ENCODE peak calls at places on chromosomes 13 and 19, in six cellular contexts. One of them, this sample, is unnamed.

GRCh38 chr13:83882626-83882959 is 319 bp upstream of the SLITRK1 start:
- DNase-seq in CD8-positive, alpha-beta T cell: no peak
- DNase-seq in sigmoid colon: no peak
- DNase-seq in adrenal gland: no peak
- DNase-seq in uterus: no peak
- DNase-seq in colonic mucosa: no peak
- DNase-seq in this sample: no peak

GRCh38 chr19:55700813-55701212 is 25.8 kb downstream of the EPN1 start:
- DNase-seq in CD8-positive, alpha-beta T cell: no peak
- DNase-seq in uterus: no peak
- DNase-seq in sigmoid colon: no peak
- DNase-seq in adrenal gland: peak; percentile 41
- DNase-seq in colonic mucosa: no peak
- DNase-seq in this sample: no peak

GRCh38 chr13:41644742-41645141 is 187.4 kb downstream of the RGCC start:
- DNase-seq in colonic mucosa: no peak
- DNase-seq in uterus: no peak
- DNase-seq in CD8-positive, alpha-beta T cell: no peak
- DNase-seq in sigmoid colon: no peak
- DNase-seq in adrenal gland: no peak
- DNase-seq in this sample: no peak

GRCh38 chr13:113860579-113861432 is 3.1 kb downstream of the GAS6 start:
- DNase-seq in sigmoid colon: no peak
- DNase-seq in uterus: peak; percentile 60
- DNase-seq in adrenal gland: peak; percentile 48
- DNase-seq in colonic mucosa: peak; percentile 90
- DNase-seq in CD8-positive, alpha-beta T cell: no peak
- DNase-seq in this sample: peak; percentile 94

GRCh38 chr13:43195551-43195950 is 172.2 kb downstream of the DNAJC15 start:
- DNase-seq in sigmoid colon: no peak
- DNase-seq in adrenal gland: no peak
- DNase-seq in colonic mucosa: no peak
- DNase-seq in uterus: no peak
- DNase-seq in CD8-positive, alpha-beta T cell: no peak
- DNase-seq in this sample: no peak

GRCh38 chr13:20526664-20527063 is 1.0 kb upstream of the CRYL1 start:
- DNase-seq in uterus: no peak
- DNase-seq in adrenal gland: peak; percentile 52
- DNase-seq in colonic mucosa: no peak
- DNase-seq in CD8-positive, alpha-beta T cell: no peak
- DNase-seq in sigmoid colon: no peak
- DNase-seq in this sample: no peak

GRCh38 chr13:97212540-97213146 is 9.5 kb upstream of the MBNL2 start:
- DNase-seq in uterus: no peak
- DNase-seq in colonic mucosa: peak; percentile 49
- DNase-seq in CD8-positive, alpha-beta T cell: no peak
- DNase-seq in adrenal gland: no peak
- DNase-seq in sigmoid colon: no peak
- DNase-seq in this sample: peak; percentile 67

GRCh38 chr13:59479629-59480028 is 684.1 kb downstream of the DIAPH3 start:
- DNase-seq in colonic mucosa: no peak
- DNase-seq in sigmoid colon: no peak
- DNase-seq in uterus: no peak
- DNase-seq in CD8-positive, alpha-beta T cell: no peak
- DNase-seq in adrenal gland: no peak
- DNase-seq in this sample: peak; percentile 86

GRCh38 chr13:20336761-20337160 is 104.6 kb upstream of the GJB6 start:
- DNase-seq in sigmoid colon: no peak
- DNase-seq in adrenal gland: no peak
- DNase-seq in uterus: no peak
- DNase-seq in CD8-positive, alpha-beta T cell: no peak
- DNase-seq in colonic mucosa: no peak
- DNase-seq in this sample: peak; percentile 28

GRCh38 chr19:2138061-2138728 is 13.2 kb downstream of the AP3D1 start:
- DNase-seq in uterus: no peak
- DNase-seq in sigmoid colon: no peak
- DNase-seq in colonic mucosa: no peak
- DNase-seq in adrenal gland: no peak
- DNase-seq in CD8-positive, alpha-beta T cell: no peak
- DNase-seq in this sample: no peak

GRCh38 chr19:3556978-3557460 is 367 bp downstream of the MFSD12 start:
- DNase-seq in CD8-positive, alpha-beta T cell: peak; percentile 74
- DNase-seq in sigmoid colon: peak; percentile 71
- DNase-seq in colonic mucosa: peak; percentile 55
- DNase-seq in adrenal gland: no peak
- DNase-seq in uterus: no peak
- DNase-seq in this sample: peak; percentile 74

GRCh38 chr19:19026299-19026971 is 6.9 kb downstream of the SUGP2 start:
- DNase-seq in colonic mucosa: no peak
- DNase-seq in uterus: no peak
- DNase-seq in CD8-positive, alpha-beta T cell: no peak
- DNase-seq in sigmoid colon: no peak
- DNase-seq in adrenal gland: no peak
- DNase-seq in this sample: peak; percentile 65

GRCh38 chr13:79725841-79726240 is 244.9 kb downstream of the NDFIP2 start:
- DNase-seq in CD8-positive, alpha-beta T cell: no peak
- DNase-seq in colonic mucosa: no peak
- DNase-seq in sigmoid colon: no peak
- DNase-seq in adrenal gland: no peak
- DNase-seq in uterus: no peak
- DNase-seq in this sample: no peak

GRCh38 chr19:33472696-33473624 is 48.6 kb downstream of the PEPD start:
- DNase-seq in sigmoid colon: no peak
- DNase-seq in adrenal gland: peak; percentile 60
- DNase-seq in CD8-positive, alpha-beta T cell: no peak
- DNase-seq in uterus: peak; percentile 23
- DNase-seq in colonic mucosa: no peak
- DNase-seq in this sample: peak; percentile 40

GRCh38 chr19:5968431-5969373 is 9.2 kb downstream of the RANBP3 start:
- DNase-seq in sigmoid colon: peak; percentile 60
- DNase-seq in colonic mucosa: no peak
- DNase-seq in adrenal gland: peak; percentile 86
- DNase-seq in CD8-positive, alpha-beta T cell: no peak
- DNase-seq in uterus: no peak
- DNase-seq in this sample: peak; percentile 65

GRCh38 chr13:79246575-79246949 is 159.5 kb downstream of the RBM26 start:
- DNase-seq in uterus: no peak
- DNase-seq in colonic mucosa: no peak
- DNase-seq in CD8-positive, alpha-beta T cell: no peak
- DNase-seq in adrenal gland: no peak
- DNase-seq in sigmoid colon: no peak
- DNase-seq in this sample: no peak

GRCh38 chr19:44576843-44577565 is 36.4 kb upstream of the IGSF23 start:
- DNase-seq in sigmoid colon: no peak
- DNase-seq in colonic mucosa: peak; percentile 59
- DNase-seq in CD8-positive, alpha-beta T cell: no peak
- DNase-seq in uterus: no peak
- DNase-seq in adrenal gland: peak; percentile 54
- DNase-seq in this sample: peak; percentile 80

GRCh38 chr13:80036845-80037504 is 304.0 kb downstream of the SPRY2 start:
- DNase-seq in uterus: no peak
- DNase-seq in sigmoid colon: no peak
- DNase-seq in adrenal gland: no peak
- DNase-seq in colonic mucosa: no peak
- DNase-seq in CD8-positive, alpha-beta T cell: no peak
- DNase-seq in this sample: no peak

GRCh38 chr13:107441279-107441678 is 774.1 kb downstream of the LIG4 start:
- DNase-seq in sigmoid colon: no peak
- DNase-seq in adrenal gland: no peak
- DNase-seq in uterus: no peak
- DNase-seq in colonic mucosa: no peak
- DNase-seq in CD8-positive, alpha-beta T cell: no peak
- DNase-seq in this sample: no peak

GRCh38 chr19:18093439-18094161 is 4.0 kb upstream of the MAST3 start:
- DNase-seq in CD8-positive, alpha-beta T cell: no peak
- DNase-seq in sigmoid colon: no peak
- DNase-seq in adrenal gland: no peak
- DNase-seq in colonic mucosa: no peak
- DNase-seq in uterus: no peak
- DNase-seq in this sample: peak; percentile 77

GRCh38 chr19:38562096-38562495 is 55.7 kb downstream of the MAP4K1 start:
- DNase-seq in colonic mucosa: no peak
- DNase-seq in sigmoid colon: no peak
- DNase-seq in CD8-positive, alpha-beta T cell: no peak
- DNase-seq in uterus: no peak
- DNase-seq in adrenal gland: no peak
- DNase-seq in this sample: no peak

GRCh38 chr19:9720541-9720940 is 45.6 kb upstream of the ZNF562 start:
- DNase-seq in uterus: no peak
- DNase-seq in sigmoid colon: no peak
- DNase-seq in colonic mucosa: no peak
- DNase-seq in CD8-positive, alpha-beta T cell: no peak
- DNase-seq in adrenal gland: no peak
- DNase-seq in this sample: no peak

GRCh38 chr13:71525004-71525403 is 342.0 kb downstream of the DACH1 start:
- DNase-seq in sigmoid colon: no peak
- DNase-seq in uterus: no peak
- DNase-seq in CD8-positive, alpha-beta T cell: no peak
- DNase-seq in adrenal gland: no peak
- DNase-seq in colonic mucosa: no peak
- DNase-seq in this sample: no peak

GRCh38 chr19:40519352-40520322 is 52.8 kb downstream of the SPTBN4 start:
- DNase-seq in colonic mucosa: peak; percentile 27
- DNase-seq in adrenal gland: no peak
- DNase-seq in CD8-positive, alpha-beta T cell: no peak
- DNase-seq in uterus: no peak
- DNase-seq in sigmoid colon: no peak
- DNase-seq in this sample: peak; percentile 81

GRCh38 chr13:94056362-94056990 is 423.0 kb downstream of the DCT start:
- DNase-seq in sigmoid colon: no peak
- DNase-seq in adrenal gland: no peak
- DNase-seq in CD8-positive, alpha-beta T cell: no peak
- DNase-seq in colonic mucosa: no peak
- DNase-seq in uterus: no peak
- DNase-seq in this sample: no peak

GRCh38 chr13:83829800-83830199 is 52.5 kb downstream of the SLITRK1 start:
- DNase-seq in colonic mucosa: no peak
- DNase-seq in sigmoid colon: no peak
- DNase-seq in CD8-positive, alpha-beta T cell: no peak
- DNase-seq in uterus: no peak
- DNase-seq in adrenal gland: no peak
- DNase-seq in this sample: no peak

GRCh38 chr13:51271008-51271407 is 48.8 kb downstream of the FAM124A start:
- DNase-seq in uterus: no peak
- DNase-seq in adrenal gland: no peak
- DNase-seq in CD8-positive, alpha-beta T cell: no peak
- DNase-seq in sigmoid colon: no peak
- DNase-seq in colonic mucosa: no peak
- DNase-seq in this sample: peak; percentile 14

DNA sequence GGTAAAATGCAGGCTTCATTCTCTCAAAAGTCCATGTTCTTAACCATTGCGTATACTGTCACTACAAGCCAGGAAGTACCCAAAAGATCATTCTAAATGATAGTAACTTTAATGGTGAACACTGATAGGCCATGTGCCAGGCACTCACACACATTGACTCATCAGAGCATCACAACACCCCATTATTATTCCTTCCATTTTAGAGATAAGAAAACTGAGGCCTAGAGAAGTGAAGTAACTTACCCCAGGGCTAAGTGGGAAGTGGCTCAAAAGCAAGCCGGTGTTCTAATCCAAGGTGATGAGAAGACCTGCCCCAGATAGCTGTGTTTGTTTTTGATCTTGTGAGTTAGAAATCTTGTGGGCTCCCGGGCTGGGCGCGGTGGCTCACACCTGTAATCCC is 1.4 kb upstream of the PHLDB3 start:
- DNase-seq in colonic mucosa: no peak
- DNase-seq in adrenal gland: no peak
- DNase-seq in uterus: no peak
- DNase-seq in CD8-positive, alpha-beta T cell: no peak
- DNase-seq in sigmoid colon: no peak
- DNase-seq in this sample: no peak
- H3K27ac ChIP-seq in colonic mucosa: no peak overlapping the region
- H3K27ac ChIP-seq in adrenal gland: no peak overlapping the region
- H3K27ac ChIP-seq in uterus: no peak overlapping the region
- H3K27ac ChIP-seq in CD8-positive, alpha-beta T cell: no peak overlapping the region
- H3K27ac ChIP-seq in sigmoid colon: no peak overlapping the region
- H3K27ac ChIP-seq in this sample: no peak overlapping the region

GRCh38 chr13:101916108-101916757 is 463.8 kb downstream of the ITGBL1 start:
- DNase-seq in uterus: no peak
- DNase-seq in colonic mucosa: no peak
- DNase-seq in sigmoid colon: no peak
- DNase-seq in CD8-positive, alpha-beta T cell: no peak
- DNase-seq in adrenal gland: peak; percentile 72
- DNase-seq in this sample: peak; percentile 91
- H3K27me3 ChIP-seq in uterus: no peaks in the 10 kb centered on the region
- H3K27me3 ChIP-seq in colonic mucosa: peaks cover 36% of the 10 kb centered on the region
- H3K27me3 ChIP-seq in sigmoid colon: peaks cover 17% of the 10 kb centered on the region
- H3K27me3 ChIP-seq in CD8-positive, alpha-beta T cell: peaks cover 10% of the 10 kb centered on the region
- H3K27me3 ChIP-seq in adrenal gland: peaks cover 36% of the 10 kb centered on the region
- H3K27me3 ChIP-seq in this sample: peaks cover 86% of the 10 kb centered on the region

DNA sequence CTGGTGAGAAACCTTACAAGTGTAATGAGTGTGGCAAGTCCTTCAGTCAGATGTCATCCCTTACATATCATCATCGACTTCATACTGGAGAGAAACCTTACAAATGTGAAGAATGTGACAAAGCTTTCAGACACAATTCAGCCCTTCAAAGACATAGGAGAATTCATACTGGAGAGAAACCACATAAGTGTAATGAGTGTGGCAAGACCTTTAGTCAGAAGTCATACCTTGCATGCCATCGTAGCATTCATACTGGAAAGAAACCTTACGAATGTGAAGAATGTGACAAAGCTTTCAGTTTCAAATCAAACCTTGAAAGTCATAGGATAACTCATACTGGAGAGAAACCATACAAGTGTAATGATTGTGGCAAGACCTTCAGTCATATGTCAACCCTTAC is 13.6 kb upstream of the ZNF765 start:
- DNase-seq in adrenal gland: peak; percentile 0
- DNase-seq in colonic mucosa: no peak
- DNase-seq in CD8-positive, alpha-beta T cell: no peak
- DNase-seq in sigmoid colon: no peak
- DNase-seq in uterus: no peak
- DNase-seq in this sample: no peak
- H3K9me3 ChIP-seq in adrenal gland: no peaks in the 10 kb centered on the region
- H3K9me3 ChIP-seq in colonic mucosa: peaks cover 4% of the 10 kb centered on the region
- H3K9me3 ChIP-seq in CD8-positive, alpha-beta T cell: peaks cover 51% of the 10 kb centered on the region
- H3K9me3 ChIP-seq in sigmoid colon: no peaks in the 10 kb centered on the region
- H3K9me3 ChIP-seq in uterus: no peaks in the 10 kb centered on the region
- H3K9me3 ChIP-seq in this sample: peaks cover 92% of the 10 kb centered on the region

DNA sequence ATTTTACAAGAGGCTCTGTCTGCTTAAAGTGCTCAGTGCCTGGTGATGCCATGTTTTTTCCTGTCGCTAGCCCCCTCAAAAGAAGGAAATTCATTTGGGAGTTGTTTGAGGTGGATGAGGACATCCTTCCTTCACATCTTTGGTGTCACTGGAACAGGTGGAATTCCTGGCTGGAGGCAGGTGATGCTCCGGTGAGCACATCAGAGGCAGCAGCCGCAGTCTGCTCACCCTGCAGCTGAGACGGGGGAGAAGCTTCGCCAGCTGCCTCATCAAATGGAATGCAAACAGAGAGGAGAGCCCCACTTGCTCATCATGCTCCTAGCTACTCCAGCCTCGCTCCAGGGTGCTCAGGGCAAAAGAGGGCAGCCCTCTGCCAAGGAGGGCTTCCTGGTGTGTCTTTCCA is 74.1 kb upstream of the UBL3 start:
- DNase-seq in uterus: no peak
- DNase-seq in adrenal gland: no peak
- DNase-seq in CD8-positive, alpha-beta T cell: no peak
- DNase-seq in colonic mucosa: no peak
- DNase-seq in sigmoid colon: no peak
- DNase-seq in this sample: no peak
- H3K27ac ChIP-seq in uterus: peak overlapping the region; percentile 88
- H3K27ac ChIP-seq in adrenal gland: no peak overlapping the region
- H3K27ac ChIP-seq in CD8-positive, alpha-beta T cell: no peak overlapping the region
- H3K27ac ChIP-seq in colonic mucosa: peak overlapping the region; percentile 65
- H3K27ac ChIP-seq in sigmoid colon: peak overlapping the region; percentile 75
- H3K27ac ChIP-seq in this sample: no peak overlapping the region

GRCh38 chr13:109821038-109821545 is 34.7 kb upstream of the IRS2 start:
- DNase-seq in colonic mucosa: no peak
- DNase-seq in CD8-positive, alpha-beta T cell: no peak
- DNase-seq in uterus: no peak
- DNase-seq in adrenal gland: no peak
- DNase-seq in sigmoid colon: no peak
- DNase-seq in this sample: no peak
- H3K27me3 ChIP-seq in colonic mucosa: no peaks in the 10 kb centered on the region
- H3K27me3 ChIP-seq in CD8-positive, alpha-beta T cell: no peaks in the 10 kb centered on the region
- H3K27me3 ChIP-seq in uterus: no peaks in the 10 kb centered on the region
- H3K27me3 ChIP-seq in adrenal gland: no peaks in the 10 kb centered on the region
- H3K27me3 ChIP-seq in sigmoid colon: no peaks in the 10 kb centered on the region
- H3K27me3 ChIP-seq in this sample: no peaks in the 10 kb centered on the region

This sample was measured in endodermal cell.